ENCODE peak calls at places on chromosomes 1 and 21, in five cellular contexts. One of them, this sample, is unnamed.

GRCh38 chr1:101996830-101997485 is at the start of gene OLFM3:
- DNase-seq in uterus: no peak
- DNase-seq in stimulated activated CD8-positive, alpha-beta memory T cell treated with anti-CD3 and anti-CD28 coated beads, Interleukin-4, amount 100 ng/mL, for 24 hours: no peak
- DNase-seq in NCI-H2171: no peak
- DNase-seq in astrocyte: peak
- DNase-seq in this sample: no peak

GRCh38 chr1:200108659-200109058 is 81.1 kb downstream of the NR5A2 start:
- DNase-seq in uterus: no peak
- DNase-seq in astrocyte: no peak
- DNase-seq in stimulated activated CD8-positive, alpha-beta memory T cell treated with anti-CD3 and anti-CD28 coated beads, Interleukin-4, amount 100 ng/mL, for 24 hours: no peak
- DNase-seq in NCI-H2171: no peak
- DNase-seq in this sample: no peak

GRCh38 chr1:107877749-107878148 is 87.2 kb downstream of the VAV3 start:
- DNase-seq in uterus: no peak
- DNase-seq in astrocyte: no peak
- DNase-seq in stimulated activated CD8-positive, alpha-beta memory T cell treated with anti-CD3 and anti-CD28 coated beads, Interleukin-4, amount 100 ng/mL, for 24 hours: no peak
- DNase-seq in NCI-H2171: no peak
- DNase-seq in this sample: no peak

GRCh38 chr1:19336543-19336942 is 24.4 kb downstream of the SLC66A1 start:
- DNase-seq in stimulated activated CD8-positive, alpha-beta memory T cell treated with anti-CD3 and anti-CD28 coated beads, Interleukin-4, amount 100 ng/mL, for 24 hours: peak
- DNase-seq in NCI-H2171: no peak
- DNase-seq in astrocyte: peak
- DNase-seq in uterus: no peak
- DNase-seq in this sample: no peak

GRCh38 chr1:54596756-54597155 is 26.6 kb downstream of the FAM151A start:
- DNase-seq in uterus: no peak
- DNase-seq in stimulated activated CD8-positive, alpha-beta memory T cell treated with anti-CD3 and anti-CD28 coated beads, Interleukin-4, amount 100 ng/mL, for 24 hours: no peak
- DNase-seq in astrocyte: no peak
- DNase-seq in NCI-H2171: no peak
- DNase-seq in this sample: no peak

GRCh38 chr1:1554926-1555915 is 14.8 kb upstream of the TMEM240 start:
- DNase-seq in uterus: no peak
- DNase-seq in stimulated activated CD8-positive, alpha-beta memory T cell treated with anti-CD3 and anti-CD28 coated beads, Interleukin-4, amount 100 ng/mL, for 24 hours: no peak
- DNase-seq in astrocyte: peak
- DNase-seq in NCI-H2171: no peak
- DNase-seq in this sample: no peak

GRCh38 chr1:215970406-215970805 is 403.3 kb downstream of the KCTD3 start:
- DNase-seq in astrocyte: peak
- DNase-seq in NCI-H2171: no peak
- DNase-seq in stimulated activated CD8-positive, alpha-beta memory T cell treated with anti-CD3 and anti-CD28 coated beads, Interleukin-4, amount 100 ng/mL, for 24 hours: no peak
- DNase-seq in uterus: no peak
- DNase-seq in this sample: no peak

GRCh38 chr1:1470626-1471388 is 758 bp upstream of the ATAD3B start:
- DNase-seq in uterus: no peak
- DNase-seq in stimulated activated CD8-positive, alpha-beta memory T cell treated with anti-CD3 and anti-CD28 coated beads, Interleukin-4, amount 100 ng/mL, for 24 hours: no peak
- DNase-seq in astrocyte: peak
- DNase-seq in NCI-H2171: peak
- DNase-seq in this sample: no peak

GRCh38 chr1:234701737-234702341 is 91.9 kb upstream of the IRF2BP2 start:
- DNase-seq in uterus: no peak
- DNase-seq in astrocyte: no peak
- DNase-seq in stimulated activated CD8-positive, alpha-beta memory T cell treated with anti-CD3 and anti-CD28 coated beads, Interleukin-4, amount 100 ng/mL, for 24 hours: no peak
- DNase-seq in NCI-H2171: no peak
- DNase-seq in this sample: peak

GRCh38 chr1:100292711-100293110 is 26.7 kb downstream of the RTCA start:
- DNase-seq in astrocyte: peak
- DNase-seq in uterus: no peak
- DNase-seq in stimulated activated CD8-positive, alpha-beta memory T cell treated with anti-CD3 and anti-CD28 coated beads, Interleukin-4, amount 100 ng/mL, for 24 hours: no peak
- DNase-seq in NCI-H2171: no peak
- DNase-seq in this sample: no peak

GRCh38 chr1:156490401-156491032 is 10.1 kb downstream of the MEF2D start:
- DNase-seq in NCI-H2171: no peak
- DNase-seq in stimulated activated CD8-positive, alpha-beta memory T cell treated with anti-CD3 and anti-CD28 coated beads, Interleukin-4, amount 100 ng/mL, for 24 hours: no peak
- DNase-seq in astrocyte: no peak
- DNase-seq in uterus: peak
- DNase-seq in this sample: no peak

GRCh38 chr1:56286506-56286905 is 292.9 kb downstream of the PLPP3 start:
- DNase-seq in stimulated activated CD8-positive, alpha-beta memory T cell treated with anti-CD3 and anti-CD28 coated beads, Interleukin-4, amount 100 ng/mL, for 24 hours: no peak
- DNase-seq in astrocyte: no peak
- DNase-seq in uterus: no peak
- DNase-seq in NCI-H2171: no peak
- DNase-seq in this sample: no peak

GRCh38 chr21:44431300-44431699 is 24.0 kb upstream of the LRRC3 start:
- DNase-seq in stimulated activated CD8-positive, alpha-beta memory T cell treated with anti-CD3 and anti-CD28 coated beads, Interleukin-4, amount 100 ng/mL, for 24 hours: no peak
- DNase-seq in NCI-H2171: no peak
- DNase-seq in uterus: no peak
- DNase-seq in astrocyte: no peak
- DNase-seq in this sample: no peak

GRCh38 chr1:248807067-248807737 is 18.5 kb downstream of the SH3BP5L start:
- DNase-seq in uterus: no peak
- DNase-seq in NCI-H2171: peak
- DNase-seq in stimulated activated CD8-positive, alpha-beta memory T cell treated with anti-CD3 and anti-CD28 coated beads, Interleukin-4, amount 100 ng/mL, for 24 hours: peak
- DNase-seq in astrocyte: no peak
- DNase-seq in this sample: no peak

GRCh38 chr1:223683586-223684487 is 18.3 kb upstream of the CAPN8 start:
- DNase-seq in stimulated activated CD8-positive, alpha-beta memory T cell treated with anti-CD3 and anti-CD28 coated beads, Interleukin-4, amount 100 ng/mL, for 24 hours: peak
- DNase-seq in astrocyte: no peak
- DNase-seq in uterus: no peak
- DNase-seq in NCI-H2171: peak
- DNase-seq in this sample: peak

This sample was measured in DMS 273 treated with DMSO at 0.1 percent for 48 hours.